ENCODE peak calls at places on chromosomes 7 and 10, in six cellular contexts. One of them, this sample, is unnamed. For H3K27me3 and H3K9me3, the result is how much of the 10 kb centered on the place peaks cover.

GRCh38 chr7:608954-609711 is 89.5 kb upstream of the PDGFA start:
- DNase-seq in HepG2: no peak
- DNase-seq in K562: no peak
- DNase-seq in H1: no peak
- DNase-seq in GM12878: no peak
- DNase-seq in HCT116: no peak
- DNase-seq in this sample: no peak

GRCh38 chr7:984361-985126 is 1.6 kb downstream of the CYP2W1 start:
- DNase-seq in HepG2: no peak
- DNase-seq in K562: no peak
- DNase-seq in H1: no peak
- DNase-seq in GM12878: no peak
- DNase-seq in HCT116: no peak
- DNase-seq in this sample: no peak

GRCh38 chr10:124557648-124558338 is 96.2 kb downstream of the LHPP start:
- DNase-seq in HepG2: no peak
- DNase-seq in K562: no peak
- DNase-seq in H1: no peak
- DNase-seq in GM12878: no peak
- DNase-seq in HCT116: no peak
- DNase-seq in this sample: no peak

GRCh38 chr10:31770307-31770902 is 158.2 kb downstream of the ARHGAP12 start:
- DNase-seq in HepG2: peak
- DNase-seq in K562: peak
- DNase-seq in H1: no peak
- DNase-seq in GM12878: no peak
- DNase-seq in HCT116: no peak
- DNase-seq in this sample: no peak

GRCh38 chr10:97633921-97634320 is 621 bp upstream of the MORN4 start:
- DNase-seq in HepG2: peak
- DNase-seq in K562: no peak
- DNase-seq in H1: no peak
- DNase-seq in GM12878: no peak
- DNase-seq in HCT116: peak
- DNase-seq in this sample: no peak

GRCh38 chr7:73423519-73424485 is 9.8 kb upstream of the FZD9 start:
- DNase-seq in HepG2: peak
- DNase-seq in K562: no peak
- DNase-seq in H1: no peak
- DNase-seq in GM12878: no peak
- DNase-seq in HCT116: no peak
- DNase-seq in this sample: no peak

GRCh38 chr10:80204801-80205477 is 398 bp downstream of the ANXA11 start:
- DNase-seq in HepG2: no peak
- DNase-seq in K562: peak
- DNase-seq in H1: no peak
- DNase-seq in GM12878: no peak
- DNase-seq in HCT116: no peak
- DNase-seq in this sample: no peak

GRCh38 chr7:16839646-16840045 is 34.8 kb upstream of the AGR2 start:
- DNase-seq in HepG2: no peak
- DNase-seq in K562: no peak
- DNase-seq in H1: no peak
- DNase-seq in GM12878: no peak
- DNase-seq in HCT116: no peak
- DNase-seq in this sample: no peak

GRCh38 chr7:7221602-7222038 is 39.3 kb downstream of the C1GALT1 start:
- DNase-seq in HepG2: no peak
- DNase-seq in K562: no peak
- DNase-seq in H1: no peak
- DNase-seq in GM12878: no peak
- DNase-seq in HCT116: peak
- DNase-seq in this sample: no peak

GRCh38 chr7:24943096-24943948 is 36.7 kb downstream of the OSBPL3 start:
- DNase-seq in HepG2: no peak
- DNase-seq in K562: no peak
- DNase-seq in H1: no peak
- DNase-seq in GM12878: no peak
- DNase-seq in HCT116: no peak
- DNase-seq in this sample: no peak

GRCh38 chr7:5636914-5637313 is 144.5 kb downstream of the RNF216 start:
- DNase-seq in HepG2: no peak
- DNase-seq in K562: no peak
- DNase-seq in H1: no peak
- DNase-seq in GM12878: no peak
- DNase-seq in HCT116: no peak
- DNase-seq in this sample: no peak

GRCh38 chr7:35825984-35826383 is 25.1 kb downstream of the SEPTIN7 start:
- DNase-seq in HepG2: no peak
- DNase-seq in K562: no peak
- DNase-seq in H1: no peak
- DNase-seq in GM12878: no peak
- DNase-seq in HCT116: no peak
- DNase-seq in this sample: no peak

GRCh38 chr10:30863516-30864210 is 168.0 kb downstream of the ZNF438 start:
- DNase-seq in HepG2: no peak
- DNase-seq in K562: no peak
- DNase-seq in H1: no peak
- DNase-seq in GM12878: no peak
- DNase-seq in HCT116: no peak
- DNase-seq in this sample: no peak

GRCh38 chr10:21524526-21525366 is 736 bp downstream of the SKIDA1 start:
- DNase-seq in HepG2: peak
- DNase-seq in K562: no peak
- DNase-seq in H1: no peak
- DNase-seq in GM12878: no peak
- DNase-seq in HCT116: no peak
- DNase-seq in this sample: no peak

GRCh38 chr10:10804998-10805737 is 212.5 kb upstream of the CELF2 start:
- DNase-seq in HepG2: peak
- DNase-seq in K562: no peak
- DNase-seq in H1: no peak
- DNase-seq in GM12878: no peak
- DNase-seq in HCT116: no peak
- DNase-seq in this sample: no peak

GRCh38 chr10:118447478-118447877 is 105.4 kb upstream of the FAM204A start:
- DNase-seq in HepG2: no peak
- DNase-seq in K562: no peak
- DNase-seq in H1: no peak
- DNase-seq in GM12878: no peak
- DNase-seq in HCT116: no peak
- DNase-seq in this sample: no peak

GRCh38 chr10:103397191-103397825 is 882 bp downstream of the PDCD11 start:
- DNase-seq in HepG2: no peak
- DNase-seq in K562: no peak
- DNase-seq in H1: no peak
- DNase-seq in GM12878: no peak
- DNase-seq in HCT116: no peak
- DNase-seq in this sample: no peak

GRCh38 chr7:22110881-22111280 is 165.2 kb upstream of the CDCA7L start:
- DNase-seq in HepG2: peak
- DNase-seq in K562: no peak
- DNase-seq in H1: no peak
- DNase-seq in GM12878: no peak
- DNase-seq in HCT116: no peak
- DNase-seq in this sample: no peak

GRCh38 chr7:36684951-36685350 is 39.3 kb downstream of the AOAH start:
- DNase-seq in HepG2: no peak
- DNase-seq in K562: no peak
- DNase-seq in H1: no peak
- DNase-seq in GM12878: no peak
- DNase-seq in HCT116: no peak
- DNase-seq in this sample: no peak

GRCh38 chr10:78137147-78137546 is 103.5 kb downstream of the RPS24 start:
- DNase-seq in HepG2: no peak
- DNase-seq in K562: no peak
- DNase-seq in H1: no peak
- DNase-seq in GM12878: no peak
- DNase-seq in HCT116: no peak
- DNase-seq in this sample: no peak

GRCh38 chr7:23530355-23530754 is 1.4 kb downstream of the TRA2A start:
- DNase-seq in HepG2: peak
- DNase-seq in K562: peak
- DNase-seq in H1: no peak
- DNase-seq in GM12878: no peak
- DNase-seq in HCT116: no peak
- DNase-seq in this sample: peak

GRCh38 chr7:135602304-135602703 is 44.6 kb downstream of the NUP205 start:
- DNase-seq in HepG2: no peak
- DNase-seq in K562: no peak
- DNase-seq in H1: no peak
- DNase-seq in GM12878: no peak
- DNase-seq in HCT116: no peak
- DNase-seq in this sample: no peak

GRCh38 chr10:13347235-13348156 is 597 bp downstream of the SEPHS1 start:
- DNase-seq in HepG2: peak
- DNase-seq in K562: peak
- DNase-seq in H1: no peak
- DNase-seq in GM12878: no peak
- DNase-seq in HCT116: peak
- DNase-seq in this sample: no peak

GRCh38 chr7:123492485-123492884 is 41.9 kb downstream of the IQUB start:
- DNase-seq in HepG2: no peak
- DNase-seq in K562: peak
- DNase-seq in H1: no peak
- DNase-seq in GM12878: no peak
- DNase-seq in HCT116: no peak
- DNase-seq in this sample: no peak

GRCh38 chr7:16891874-16892620 is 10.3 kb upstream of the AGR3 start:
- DNase-seq in HepG2: no peak
- DNase-seq in K562: no peak
- DNase-seq in H1: no peak
- DNase-seq in GM12878: no peak
- DNase-seq in HCT116: no peak
- DNase-seq in this sample: no peak

GRCh38 chr7:29237483-29237882 is 42.9 kb downstream of the CHN2 start:
- DNase-seq in HepG2: peak
- DNase-seq in K562: no peak
- DNase-seq in H1: no peak
- DNase-seq in GM12878: no peak
- DNase-seq in HCT116: no peak
- DNase-seq in this sample: no peak

GRCh38 chr7:148717266-148717793 is 18.6 kb downstream of the CUL1 start:
- DNase-seq in HepG2: no peak
- DNase-seq in K562: no peak
- DNase-seq in H1: no peak
- DNase-seq in GM12878: no peak
- DNase-seq in HCT116: no peak
- DNase-seq in this sample: no peak
- TF ChIP-seq ZNF274 in HepG2: no peak
- TF ChIP-seq ZNF274 in K562: no peak
- TF ChIP-seq ZNF274 in H1: no peak
- TF ChIP-seq ZNF274 in GM12878: no peak
- TF ChIP-seq ZNF274 in HCT116: no peak
- TF ChIP-seq ZNF274 in this sample: no peak

GRCh38 chr10:100828744-100829102 is 83.3 kb downstream of the PAX2 start:
- DNase-seq in HepG2: no peak
- DNase-seq in K562: peak
- DNase-seq in H1: no peak
- DNase-seq in GM12878: no peak
- DNase-seq in HCT116: no peak
- DNase-seq in this sample: no peak
- H3K27me3 ChIP-seq in HepG2: under half
- H3K27me3 ChIP-seq in K562: under half
- H3K27me3 ChIP-seq in H1: half or more
- H3K27me3 ChIP-seq in GM12878: under half
- H3K27me3 ChIP-seq in HCT116: under half
- H3K27me3 ChIP-seq in this sample: half or more

GRCh38 chr10:71948496-71949067 is 15.6 kb upstream of the CHST3 start:
- DNase-seq in HepG2: peak
- DNase-seq in K562: no peak
- DNase-seq in H1: no peak
- DNase-seq in GM12878: no peak
- DNase-seq in HCT116: no peak
- DNase-seq in this sample: no peak

GRCh38 chr10:71941318-71941717 is 22.9 kb upstream of the CHST3 start:
- DNase-seq in HepG2: no peak
- DNase-seq in K562: no peak
- DNase-seq in H1: no peak
- DNase-seq in GM12878: no peak
- DNase-seq in HCT116: no peak
- DNase-seq in this sample: no peak

GRCh38 chr10:71950683-71951082 is 13.5 kb upstream of the CHST3 start:
- DNase-seq in HepG2: peak
- DNase-seq in K562: no peak
- DNase-seq in H1: no peak
- DNase-seq in GM12878: no peak
- DNase-seq in HCT116: no peak
- DNase-seq in this sample: no peak

GRCh38 chr10:71945819-71946474 is 18.2 kb upstream of the CHST3 start:
- DNase-seq in HepG2: no peak
- DNase-seq in K562: no peak
- DNase-seq in H1: no peak
- DNase-seq in GM12878: no peak
- DNase-seq in HCT116: no peak
- DNase-seq in this sample: no peak

GRCh38 chr10:71946700-71947099 is 17.5 kb upstream of the CHST3 start:
- DNase-seq in HepG2: no peak
- DNase-seq in K562: no peak
- DNase-seq in H1: no peak
- DNase-seq in GM12878: no peak
- DNase-seq in HCT116: no peak
- DNase-seq in this sample: no peak
- H3K9me3 ChIP-seq in HepG2: under half
- H3K9me3 ChIP-seq in K562: under half
- H3K9me3 ChIP-seq in H1: under half
- H3K9me3 ChIP-seq in GM12878: under half
- H3K9me3 ChIP-seq in HCT116: under half
- H3K9me3 ChIP-seq in this sample: half or more

DNA sequence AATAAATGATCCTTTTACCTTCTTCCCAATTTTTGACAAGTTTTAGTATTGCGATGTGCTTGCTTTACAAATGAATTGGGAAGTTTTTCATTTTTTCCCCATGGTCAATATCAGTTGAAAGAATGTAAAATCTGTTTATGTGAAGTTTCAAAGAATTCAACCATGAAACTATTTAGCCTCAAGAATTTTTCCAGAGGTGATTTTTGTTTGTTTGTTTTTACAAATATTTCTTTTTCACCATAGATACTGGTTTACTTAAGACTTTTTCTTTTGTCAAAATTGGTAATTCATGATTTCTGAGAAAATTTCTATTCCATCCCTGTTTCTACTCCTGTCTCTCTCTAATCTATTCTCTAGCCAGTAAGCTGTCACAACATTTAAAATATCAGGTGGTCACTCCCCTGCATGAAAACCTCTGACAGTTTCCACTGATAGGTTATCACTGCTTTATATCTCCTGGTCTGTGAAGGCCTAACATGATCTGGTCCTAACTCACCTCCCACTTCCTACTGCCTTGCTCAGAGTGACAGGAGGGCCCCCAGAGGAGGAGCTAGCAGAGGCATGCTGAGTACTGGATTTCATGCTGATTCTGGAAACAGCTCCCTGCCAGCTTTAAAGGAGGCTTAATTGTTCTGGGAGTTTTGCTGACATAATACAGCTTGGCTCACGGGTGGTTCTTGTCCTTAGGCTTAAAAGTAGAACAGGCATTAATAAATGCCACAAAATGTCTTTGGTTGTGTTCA is 7.6 kb upstream of the ARMS2 start:
- DNase-seq in HepG2: no peak
- DNase-seq in K562: no peak
- DNase-seq in H1: no peak
- DNase-seq in GM12878: no peak
- DNase-seq in HCT116: peak
- DNase-seq in this sample: peak
- TF ChIP-seq ZNF274 in HepG2: no peak
- TF ChIP-seq ZNF274 in K562: no peak
- TF ChIP-seq ZNF274 in H1: no peak
- TF ChIP-seq ZNF274 in GM12878: no peak
- TF ChIP-seq ZNF274 in HCT116: no peak
- TF ChIP-seq ZNF274 in this sample: no peak

GRCh38 chr10:1392127-1392526 is 335.9 kb downstream of the WDR37 start:
- DNase-seq in HepG2: no peak
- DNase-seq in K562: no peak
- DNase-seq in H1: no peak
- DNase-seq in GM12878: no peak
- DNase-seq in HCT116: no peak
- DNase-seq in this sample: no peak
- H3K27me3 ChIP-seq in HepG2: under half
- H3K27me3 ChIP-seq in K562: under half
- H3K27me3 ChIP-seq in H1: under half
- H3K27me3 ChIP-seq in GM12878: under half
- H3K27me3 ChIP-seq in HCT116: under half
- H3K27me3 ChIP-seq in this sample: under half